ENCODE peak calls at places on chromosomes 1 and 21, in ten cellular contexts. One of them, this sample, is unnamed.

GRCh38 chr1:119542492-119542946 is 35.5 kb downstream of the HSD3B1 start:
- DNase-seq in DMS79: no peak
- DNase-seq in activated CD4-positive, alpha-beta memory T cell treated with anti-CD3 and anti-CD28 coated beads for 36 hours: no peak
- DNase-seq in activated CD8-positive, alpha-beta memory T cell treated with anti-CD3 and anti-CD28 coated beads, Interleukin-2, amount 50 U/mL, for 48 hours: no peak
- DNase-seq in stimulated activated CD4-positive, alpha-beta T cell treated with anti-CD3 and anti-CD28 coated beads, Interleukin-15, amount 100 ng/mL, for 1 hour: no peak
- DNase-seq in stimulated activated CD8-positive, alpha-beta memory T cell treated with anti-CD3 and anti-CD28 coated beads, Interleukin-2, amount 100 ng/mL, for 48 hours: no peak
- DNase-seq in myocyte: no peak
- DNase-seq in SJCRH30: no peak
- DNase-seq in NCI-H345: no peak
- DNase-seq in MG63: peak; percentile 23
- DNase-seq in this sample: no peak

GRCh38 chr1:60825593-60825992 is 256.8 kb upstream of the NFIA start:
- DNase-seq in DMS79: no peak
- DNase-seq in activated CD4-positive, alpha-beta memory T cell treated with anti-CD3 and anti-CD28 coated beads for 36 hours: no peak
- DNase-seq in activated CD8-positive, alpha-beta memory T cell treated with anti-CD3 and anti-CD28 coated beads, Interleukin-2, amount 50 U/mL, for 48 hours: no peak
- DNase-seq in stimulated activated CD4-positive, alpha-beta T cell treated with anti-CD3 and anti-CD28 coated beads, Interleukin-15, amount 100 ng/mL, for 1 hour: no peak
- DNase-seq in stimulated activated CD8-positive, alpha-beta memory T cell treated with anti-CD3 and anti-CD28 coated beads, Interleukin-2, amount 100 ng/mL, for 48 hours: no peak
- DNase-seq in myocyte: no peak
- DNase-seq in SJCRH30: no peak
- DNase-seq in NCI-H345: no peak
- DNase-seq in MG63: no peak
- DNase-seq in this sample: no peak

GRCh38 chr1:237730826-237731350 is 159.8 kb downstream of the ZP4 start:
- DNase-seq in DMS79: no peak
- DNase-seq in activated CD4-positive, alpha-beta memory T cell treated with anti-CD3 and anti-CD28 coated beads for 36 hours: no peak
- DNase-seq in activated CD8-positive, alpha-beta memory T cell treated with anti-CD3 and anti-CD28 coated beads, Interleukin-2, amount 50 U/mL, for 48 hours: no peak
- DNase-seq in stimulated activated CD4-positive, alpha-beta T cell treated with anti-CD3 and anti-CD28 coated beads, Interleukin-15, amount 100 ng/mL, for 1 hour: no peak
- DNase-seq in stimulated activated CD8-positive, alpha-beta memory T cell treated with anti-CD3 and anti-CD28 coated beads, Interleukin-2, amount 100 ng/mL, for 48 hours: no peak
- DNase-seq in myocyte: no peak
- DNase-seq in SJCRH30: no peak
- DNase-seq in NCI-H345: no peak
- DNase-seq in MG63: no peak
- DNase-seq in this sample: no peak

GRCh38 chr1:230158422-230159291 is 91.6 kb downstream of the GALNT2 start:
- DNase-seq in DMS79: peak; percentile 87
- DNase-seq in activated CD4-positive, alpha-beta memory T cell treated with anti-CD3 and anti-CD28 coated beads for 36 hours: no peak
- DNase-seq in activated CD8-positive, alpha-beta memory T cell treated with anti-CD3 and anti-CD28 coated beads, Interleukin-2, amount 50 U/mL, for 48 hours: no peak
- DNase-seq in stimulated activated CD4-positive, alpha-beta T cell treated with anti-CD3 and anti-CD28 coated beads, Interleukin-15, amount 100 ng/mL, for 1 hour: no peak
- DNase-seq in stimulated activated CD8-positive, alpha-beta memory T cell treated with anti-CD3 and anti-CD28 coated beads, Interleukin-2, amount 100 ng/mL, for 48 hours: no peak
- DNase-seq in myocyte: peak; percentile 56
- DNase-seq in SJCRH30: peak; percentile 44
- DNase-seq in NCI-H345: peak; percentile 94
- DNase-seq in MG63: no peak
- DNase-seq in this sample: no peak

GRCh38 chr1:10431065-10431730 is 965 bp downstream of the CENPS start:
- DNase-seq in DMS79: no peak
- DNase-seq in activated CD4-positive, alpha-beta memory T cell treated with anti-CD3 and anti-CD28 coated beads for 36 hours: peak; percentile 30
- DNase-seq in activated CD8-positive, alpha-beta memory T cell treated with anti-CD3 and anti-CD28 coated beads, Interleukin-2, amount 50 U/mL, for 48 hours: no peak
- DNase-seq in stimulated activated CD4-positive, alpha-beta T cell treated with anti-CD3 and anti-CD28 coated beads, Interleukin-15, amount 100 ng/mL, for 1 hour: no peak
- DNase-seq in stimulated activated CD8-positive, alpha-beta memory T cell treated with anti-CD3 and anti-CD28 coated beads, Interleukin-2, amount 100 ng/mL, for 48 hours: no peak
- DNase-seq in myocyte: no peak
- DNase-seq in SJCRH30: no peak
- DNase-seq in NCI-H345: no peak
- DNase-seq in MG63: peak; percentile 21
- DNase-seq in this sample: no peak

GRCh38 chr1:240720891-240721450 is 109.0 kb upstream of the GREM2 start:
- DNase-seq in DMS79: no peak
- DNase-seq in activated CD4-positive, alpha-beta memory T cell treated with anti-CD3 and anti-CD28 coated beads for 36 hours: no peak
- DNase-seq in activated CD8-positive, alpha-beta memory T cell treated with anti-CD3 and anti-CD28 coated beads, Interleukin-2, amount 50 U/mL, for 48 hours: no peak
- DNase-seq in stimulated activated CD4-positive, alpha-beta T cell treated with anti-CD3 and anti-CD28 coated beads, Interleukin-15, amount 100 ng/mL, for 1 hour: no peak
- DNase-seq in stimulated activated CD8-positive, alpha-beta memory T cell treated with anti-CD3 and anti-CD28 coated beads, Interleukin-2, amount 100 ng/mL, for 48 hours: no peak
- DNase-seq in myocyte: no peak
- DNase-seq in SJCRH30: no peak
- DNase-seq in NCI-H345: no peak
- DNase-seq in MG63: no peak
- DNase-seq in this sample: no peak

GRCh38 chr1:66288048-66288447 is 245.9 kb upstream of the SGIP1 start:
- DNase-seq in DMS79: no peak
- DNase-seq in activated CD4-positive, alpha-beta memory T cell treated with anti-CD3 and anti-CD28 coated beads for 36 hours: peak; percentile 62
- DNase-seq in activated CD8-positive, alpha-beta memory T cell treated with anti-CD3 and anti-CD28 coated beads, Interleukin-2, amount 50 U/mL, for 48 hours: no peak
- DNase-seq in stimulated activated CD4-positive, alpha-beta T cell treated with anti-CD3 and anti-CD28 coated beads, Interleukin-15, amount 100 ng/mL, for 1 hour: no peak
- DNase-seq in stimulated activated CD8-positive, alpha-beta memory T cell treated with anti-CD3 and anti-CD28 coated beads, Interleukin-2, amount 100 ng/mL, for 48 hours: no peak
- DNase-seq in myocyte: no peak
- DNase-seq in SJCRH30: no peak
- DNase-seq in NCI-H345: no peak
- DNase-seq in MG63: no peak
- DNase-seq in this sample: no peak

GRCh38 chr1:101190441-101190840 is 46.4 kb upstream of the S1PR1 start:
- DNase-seq in DMS79: no peak
- DNase-seq in activated CD4-positive, alpha-beta memory T cell treated with anti-CD3 and anti-CD28 coated beads for 36 hours: no peak
- DNase-seq in activated CD8-positive, alpha-beta memory T cell treated with anti-CD3 and anti-CD28 coated beads, Interleukin-2, amount 50 U/mL, for 48 hours: no peak
- DNase-seq in stimulated activated CD4-positive, alpha-beta T cell treated with anti-CD3 and anti-CD28 coated beads, Interleukin-15, amount 100 ng/mL, for 1 hour: no peak
- DNase-seq in stimulated activated CD8-positive, alpha-beta memory T cell treated with anti-CD3 and anti-CD28 coated beads, Interleukin-2, amount 100 ng/mL, for 48 hours: no peak
- DNase-seq in myocyte: peak; percentile 64
- DNase-seq in SJCRH30: no peak
- DNase-seq in NCI-H345: no peak
- DNase-seq in MG63: no peak
- DNase-seq in this sample: no peak

GRCh38 chr1:162596514-162597170 is 35.1 kb downstream of the UAP1 start:
- DNase-seq in DMS79: no peak
- DNase-seq in activated CD4-positive, alpha-beta memory T cell treated with anti-CD3 and anti-CD28 coated beads for 36 hours: no peak
- DNase-seq in activated CD8-positive, alpha-beta memory T cell treated with anti-CD3 and anti-CD28 coated beads, Interleukin-2, amount 50 U/mL, for 48 hours: no peak
- DNase-seq in stimulated activated CD4-positive, alpha-beta T cell treated with anti-CD3 and anti-CD28 coated beads, Interleukin-15, amount 100 ng/mL, for 1 hour: no peak
- DNase-seq in stimulated activated CD8-positive, alpha-beta memory T cell treated with anti-CD3 and anti-CD28 coated beads, Interleukin-2, amount 100 ng/mL, for 48 hours: no peak
- DNase-seq in myocyte: no peak
- DNase-seq in SJCRH30: no peak
- DNase-seq in NCI-H345: no peak
- DNase-seq in MG63: no peak
- DNase-seq in this sample: no peak

GRCh38 chr21:41141031-41141457 is 26.9 kb upstream of the BACE2 start:
- DNase-seq in DMS79: no peak
- DNase-seq in activated CD4-positive, alpha-beta memory T cell treated with anti-CD3 and anti-CD28 coated beads for 36 hours: no peak
- DNase-seq in activated CD8-positive, alpha-beta memory T cell treated with anti-CD3 and anti-CD28 coated beads, Interleukin-2, amount 50 U/mL, for 48 hours: no peak
- DNase-seq in stimulated activated CD4-positive, alpha-beta T cell treated with anti-CD3 and anti-CD28 coated beads, Interleukin-15, amount 100 ng/mL, for 1 hour: no peak
- DNase-seq in stimulated activated CD8-positive, alpha-beta memory T cell treated with anti-CD3 and anti-CD28 coated beads, Interleukin-2, amount 100 ng/mL, for 48 hours: no peak
- DNase-seq in myocyte: peak; percentile 76
- DNase-seq in SJCRH30: no peak
- DNase-seq in NCI-H345: no peak
- DNase-seq in MG63: peak; percentile 89
- DNase-seq in this sample: no peak

GRCh38 chr1:213331776-213332175 is 280.7 kb downstream of the RPS6KC1 start:
- DNase-seq in DMS79: no peak
- DNase-seq in activated CD4-positive, alpha-beta memory T cell treated with anti-CD3 and anti-CD28 coated beads for 36 hours: no peak
- DNase-seq in activated CD8-positive, alpha-beta memory T cell treated with anti-CD3 and anti-CD28 coated beads, Interleukin-2, amount 50 U/mL, for 48 hours: no peak
- DNase-seq in stimulated activated CD4-positive, alpha-beta T cell treated with anti-CD3 and anti-CD28 coated beads, Interleukin-15, amount 100 ng/mL, for 1 hour: no peak
- DNase-seq in stimulated activated CD8-positive, alpha-beta memory T cell treated with anti-CD3 and anti-CD28 coated beads, Interleukin-2, amount 100 ng/mL, for 48 hours: no peak
- DNase-seq in myocyte: no peak
- DNase-seq in SJCRH30: no peak
- DNase-seq in NCI-H345: no peak
- DNase-seq in MG63: no peak
- DNase-seq in this sample: no peak

GRCh38 chr1:12617901-12618660 is at the start of gene DHRS3:
- DNase-seq in DMS79: peak; percentile 30
- DNase-seq in activated CD4-positive, alpha-beta memory T cell treated with anti-CD3 and anti-CD28 coated beads for 36 hours: peak; percentile 80
- DNase-seq in activated CD8-positive, alpha-beta memory T cell treated with anti-CD3 and anti-CD28 coated beads, Interleukin-2, amount 50 U/mL, for 48 hours: peak; percentile 84
- DNase-seq in stimulated activated CD4-positive, alpha-beta T cell treated with anti-CD3 and anti-CD28 coated beads, Interleukin-15, amount 100 ng/mL, for 1 hour: peak; percentile 47
- DNase-seq in stimulated activated CD8-positive, alpha-beta memory T cell treated with anti-CD3 and anti-CD28 coated beads, Interleukin-2, amount 100 ng/mL, for 48 hours: peak; percentile 68
- DNase-seq in myocyte: no peak
- DNase-seq in SJCRH30: peak; percentile 55
- DNase-seq in NCI-H345: peak; percentile 86
- DNase-seq in MG63: peak; percentile 90
- DNase-seq in this sample: peak; percentile 59

GRCh38 chr1:182476625-182477024 is 26.7 kb downstream of the RGSL1 start:
- DNase-seq in DMS79: no peak
- DNase-seq in activated CD4-positive, alpha-beta memory T cell treated with anti-CD3 and anti-CD28 coated beads for 36 hours: no peak
- DNase-seq in activated CD8-positive, alpha-beta memory T cell treated with anti-CD3 and anti-CD28 coated beads, Interleukin-2, amount 50 U/mL, for 48 hours: no peak
- DNase-seq in stimulated activated CD4-positive, alpha-beta T cell treated with anti-CD3 and anti-CD28 coated beads, Interleukin-15, amount 100 ng/mL, for 1 hour: no peak
- DNase-seq in stimulated activated CD8-positive, alpha-beta memory T cell treated with anti-CD3 and anti-CD28 coated beads, Interleukin-2, amount 100 ng/mL, for 48 hours: no peak
- DNase-seq in myocyte: no peak
- DNase-seq in SJCRH30: no peak
- DNase-seq in NCI-H345: no peak
- DNase-seq in MG63: no peak
- DNase-seq in this sample: no peak

This sample was measured in central memory CD8-positive, alpha-beta T cell.